ENCODE peak calls at places on chromosome 2, in eight cellular contexts. C is fibroblast of lung, B is H9, R is HepG2, Y is neural progenitor cell, T is OCI-LY7, F is K562, O is PC-9. E is an unnamed sample. For H3K4me1, the result is how much of the 10 kb centered on the place peaks cover.

GRCh38 chr2:29293830-29294438 is 178.7 kb downstream of the CLIP4 start:
- DNase-seq in C (peak), B (peak), R (peak), Y (peak), T (peak), F (peak), O (peak), E (peak)

GRCh38 chr2:29147963-29148362 is 32.7 kb downstream of the CLIP4 start:
- DNase-seq in C (no peak), B (no peak), R (no peak), Y (peak), T (no peak), F (no peak), O (no peak), E (no peak)

GRCh38 chr2:210502997-210503621 is 26.6 kb upstream of the LANCL1 start:
- DNase-seq in C (peak), B (peak), R (peak), Y (peak), T (peak), F (peak), O (peak), E (peak)

GRCh38 chr2:96485350-96485749 is 19.8 kb downstream of the NEURL3 start:
- DNase-seq in C (no peak), B (peak), R (no peak), Y (no peak), T (no peak), F (no peak), O (no peak), E (no peak)

GRCh38 chr2:109563294-109563693 is 50.5 kb downstream of the SEPTIN10 start:
- DNase-seq in C (no peak), B (no peak), R (no peak), Y (no peak), T (no peak), F (no peak), O (no peak), E (peak)

GRCh38 chr2:182283512-182283911 is 143.3 kb downstream of the PDE1A start:
- DNase-seq in C (no peak), B (no peak), R (no peak), Y (no peak), T (no peak), F (no peak), O (no peak), E (no peak)

GRCh38 chr2:33535409-33535808 is 59.0 kb downstream of the RASGRP3 start:
- DNase-seq in C (no peak), B (no peak), R (no peak), Y (no peak), T (no peak), F (no peak), O (no peak), E (no peak)

GRCh38 chr2:37376421-37377186 is 32.2 kb downstream of the QPCT start:
- DNase-seq in C (peak), B (no peak), R (no peak), Y (no peak), T (peak), F (no peak), O (no peak), E (peak)

GRCh38 chr2:79993144-79993543 is 311.4 kb downstream of the LRRTM1 start:
- DNase-seq in C (no peak), B (no peak), R (no peak), Y (no peak), T (no peak), F (no peak), O (no peak), E (no peak)

GRCh38 chr2:182650704-182651103 is 65.4 kb upstream of the DNAJC10 start:
- DNase-seq in C (peak), B (no peak), R (peak), Y (peak), T (peak), F (no peak), O (no peak), E (peak)

GRCh38 chr2:7180641-7181370 is 263.6 kb downstream of the RNF144A start:
- DNase-seq in C (no peak), B (no peak), R (peak), Y (no peak), T (no peak), F (no peak), O (no peak), E (peak)

GRCh38 chr2:69205076-69205475 is 182.0 kb downstream of the GFPT1 start:
- DNase-seq in C (no peak), B (no peak), R (no peak), Y (no peak), T (no peak), F (no peak), O (no peak), E (no peak)

GRCh38 chr2:15826273-15826717 is 114.1 kb upstream of the MYCN start:
- DNase-seq in C (no peak), B (peak), R (no peak), Y (peak), T (no peak), F (no peak), O (no peak), E (no peak)

GRCh38 chr2:36753706-36754221 is 57.3 kb downstream of the VIT start:
- DNase-seq in C (no peak), B (peak), R (no peak), Y (no peak), T (no peak), F (no peak), O (no peak), E (no peak)

GRCh38 chr2:173287594-173287993 is 67.1 kb upstream of the CDCA7 start:
- DNase-seq in C (no peak), B (no peak), R (no peak), Y (no peak), T (no peak), F (no peak), O (no peak), E (no peak)

GRCh38 chr2:232539298-232540231 is at the start of gene CHRNG:
- DNase-seq in C (no peak), B (peak), R (no peak), Y (peak), T (no peak), F (no peak), O (no peak), E (no peak)

GRCh38 chr2:224366269-224366668 is 35.6 kb downstream of the FAM124B start:
- DNase-seq in C (peak), B (no peak), R (no peak), Y (no peak), T (no peak), F (no peak), O (no peak), E (peak)

GRCh38 chr2:139225961-139226360 is 445.8 kb upstream of the NXPH2 start:
- DNase-seq in C (no peak), B (no peak), R (no peak), Y (no peak), T (no peak), F (no peak), O (no peak), E (no peak)

GRCh38 chr2:207148025-207148424 is 17.7 kb downstream of the KLF7 start:
- DNase-seq in C (peak), B (no peak), R (no peak), Y (no peak), T (no peak), F (no peak), O (no peak), E (peak)

GRCh38 chr2:60285476-60286316 is 267.8 kb downstream of the BCL11A start:
- DNase-seq in C (no peak), B (no peak), R (no peak), Y (no peak), T (no peak), F (no peak), O (no peak), E (no peak)

GRCh38 chr2:217045725-217046475 is 186.0 kb upstream of the TNP1 start:
- DNase-seq in C (peak), B (no peak), R (no peak), Y (no peak), T (no peak), F (no peak), O (no peak), E (peak)

GRCh38 chr2:231524477-231525247 is 5.6 kb downstream of the NMUR1 start:
- DNase-seq in C (no peak), B (no peak), R (no peak), Y (no peak), T (no peak), F (no peak), O (no peak), E (no peak)

DNA sequence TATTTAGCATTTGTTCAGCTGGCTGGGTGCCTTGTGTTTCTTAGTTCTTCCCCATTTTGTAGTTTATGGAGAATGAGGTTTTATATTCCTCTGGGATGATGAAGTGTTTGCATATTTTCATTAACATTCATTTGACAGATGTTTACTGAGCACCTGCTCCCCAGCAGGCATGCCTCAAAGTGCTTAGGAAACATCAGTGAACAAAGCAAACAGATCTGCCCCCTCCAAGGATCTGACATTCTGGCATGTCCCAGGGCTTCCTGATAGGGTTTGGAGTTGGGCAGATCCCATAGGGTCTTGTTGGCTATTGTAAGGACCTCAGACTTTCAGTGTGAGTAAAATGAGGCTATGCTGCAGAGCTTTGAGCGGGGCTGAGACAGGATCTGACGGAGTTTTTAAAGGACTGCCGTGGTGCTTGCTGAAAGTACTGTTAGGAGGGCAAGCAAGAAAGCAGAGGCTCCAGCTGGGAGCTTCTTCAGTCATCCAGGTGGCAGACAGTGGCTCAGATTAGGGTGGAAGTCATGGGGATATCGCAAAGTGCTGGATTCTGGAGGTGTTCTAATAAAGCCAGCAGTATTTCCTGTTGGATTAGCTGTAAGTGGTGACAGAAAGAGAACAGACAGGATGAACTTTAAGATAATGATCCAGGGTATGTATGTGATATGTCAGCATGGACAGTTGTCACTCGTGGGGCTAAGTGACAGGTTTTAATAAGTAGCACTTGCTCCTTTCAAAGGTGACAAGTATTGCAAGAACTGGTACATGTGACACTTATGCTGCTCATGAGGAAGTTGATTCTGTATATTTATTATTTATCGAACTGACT is 11.3 kb upstream of the IAH1 start:
- DNase-seq in C (no peak), B (no peak), R (no peak), Y (no peak), T (no peak), F (no peak), O (no peak), E (no peak)
- H3K4me2 ChIP-seq in C (no peak), B (no peak), R (no peak), Y (no peak), T (no peak), F (no peak), O (no peak), E (no peak)

GRCh38 chr2:46007412-46007811 is 289.8 kb upstream of the EPAS1 start:
- DNase-seq in C (no peak), B (no peak), R (no peak), Y (no peak), T (no peak), F (no peak), O (no peak), E (no peak)
- H3K4me1 ChIP-seq in C (under half), B (under half), R (under half), Y (under half), T (under half), F (under half), O (under half), E (under half)

GRCh38 chr2:51335072-51336058 is 303.4 kb upstream of the NRXN1 start:
- DNase-seq in C (no peak), B (no peak), R (no peak), Y (peak), T (no peak), F (no peak), O (no peak), E (peak)
- TF ChIP-seq CTCF in C (no peak), B (peak), R (no peak), Y (peak), T (peak), F (no peak), O (no peak), E (peak)

GRCh38 chr2:160376576-160376975 is 117.0 kb downstream of the RBMS1 start:
- DNase-seq in C (peak), B (no peak), R (no peak), Y (peak), T (no peak), F (no peak), O (no peak), E (peak)
- H3K4me2 ChIP-seq in C (no peak), B (no peak), R (no peak), Y (no peak), T (peak), F (no peak), O (no peak), E (peak)

GRCh38 chr2:236574424-236575145 is 5.0 kb downstream of the ACKR3 start:
- DNase-seq in C (no peak), B (no peak), R (no peak), Y (no peak), T (no peak), F (no peak), O (no peak), E (no peak)
- H3K4me1 ChIP-seq in C (under half), B (under half), R (under half), Y (half or more), T (under half), F (under half), O (under half), E (under half)

DNA sequence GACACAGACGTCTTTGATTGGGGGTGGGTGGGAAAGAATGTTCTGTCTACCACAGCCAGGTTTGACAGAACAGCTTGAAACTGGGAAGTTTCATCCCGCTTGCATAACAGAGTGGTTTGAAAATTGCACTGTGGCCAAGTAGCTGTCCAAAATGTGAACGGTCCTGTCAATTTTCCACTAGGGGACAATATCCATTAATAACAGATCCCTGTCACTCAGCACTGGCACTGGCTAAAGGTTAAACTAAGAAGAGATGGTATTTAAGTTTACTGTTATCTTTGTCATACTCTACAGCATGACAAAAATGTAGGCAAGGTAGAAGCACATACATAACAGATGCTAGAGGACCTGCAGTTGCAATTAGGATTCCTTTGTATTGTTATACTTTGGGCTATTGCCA is 55.6 kb upstream of the ACMSD start:
- DNase-seq in C (peak), B (no peak), R (peak), Y (peak), T (peak), F (no peak), O (peak), E (no peak)
- TF ChIP-seq CTCF in C (no peak), B (peak), R (peak), Y (peak), T (peak), F (no peak), O (peak), E (no peak)

E was measured in PC-3.